ENCODE peak calls at places on chromosomes 7 and 10, in seven cellular contexts. M, S, Z, L, G, W and T are unnamed samples.
A peak's percentile ranks its signal among the peaks of the same experiment; 100 is the strongest.

GRCh38 chr7:87505122-87505521 is 29.6 kb upstream of the ABCB4 start:
- DNase-seq in M (peak; percentile 3), S (no peak), Z (no peak), L (no peak), G (no peak), W (no peak), T (no peak)

GRCh38 chr7:12570529-12571461 is at the start of gene SCIN:
- DNase-seq in M (no peak), S (no peak), Z (no peak), L (peak; percentile 46), G (no peak), W (peak; percentile 79), T (peak; percentile 87)

GRCh38 chr7:80249619-80250305 is 115.1 kb downstream of the GNAI1 start:
- DNase-seq in M (peak; percentile 29), S (no peak), Z (no peak), L (no peak), G (no peak), W (no peak), T (no peak)

GRCh38 chr10:132595850-132596249 is 58.3 kb downstream of the INPP5A start:
- DNase-seq in M (peak; percentile 39), S (no peak), Z (no peak), L (no peak), G (no peak), W (no peak), T (no peak)

GRCh38 chr10:124875596-124875995 is 66.3 kb upstream of the ZRANB1 start:
- DNase-seq in M (peak; percentile 46), S (no peak), Z (no peak), L (no peak), G (peak; percentile 87), W (no peak), T (no peak)

GRCh38 chr10:44389150-44389549 is 4.3 kb upstream of the CXCL12 start:
- DNase-seq in M (no peak), S (no peak), Z (no peak), L (no peak), G (no peak), W (peak; percentile 47), T (peak; percentile 43)

GRCh38 chr10:101244321-101245050 is 15.2 kb upstream of the LBX1 start:
- DNase-seq in M (peak; percentile 88), S (no peak), Z (no peak), L (peak; percentile 60), G (peak; percentile 26), W (no peak), T (no peak)

GRCh38 chr7:105521027-105521730 is 892 bp downstream of the PUS7 start:
- DNase-seq in M (peak; percentile 50), S (no peak), Z (no peak), L (peak; percentile 52), G (no peak), W (peak; percentile 87), T (peak; percentile 54)

GRCh38 chr10:209357-209756 is 74.1 kb downstream of the ZMYND11 start:
- DNase-seq in M (peak; percentile 37), S (no peak), Z (no peak), L (no peak), G (peak; percentile 7), W (no peak), T (no peak)

GRCh38 chr7:3065724-3066143 is 22.1 kb upstream of the CARD11 start:
- DNase-seq in M (peak; percentile 4), S (no peak), Z (no peak), L (peak; percentile 44), G (peak; percentile 59), W (peak; percentile 83), T (peak; percentile 71)

GRCh38 chr7:88200793-88201192 is 19.0 kb downstream of the SRI start:
- DNase-seq in M (no peak), S (no peak), Z (no peak), L (no peak), G (no peak), W (no peak), T (no peak)

GRCh38 chr7:14233898-14234174 is 244.4 kb upstream of the ETV1 start:
- DNase-seq in M (no peak), S (no peak), Z (no peak), L (no peak), G (no peak), W (no peak), T (no peak)

DNA sequence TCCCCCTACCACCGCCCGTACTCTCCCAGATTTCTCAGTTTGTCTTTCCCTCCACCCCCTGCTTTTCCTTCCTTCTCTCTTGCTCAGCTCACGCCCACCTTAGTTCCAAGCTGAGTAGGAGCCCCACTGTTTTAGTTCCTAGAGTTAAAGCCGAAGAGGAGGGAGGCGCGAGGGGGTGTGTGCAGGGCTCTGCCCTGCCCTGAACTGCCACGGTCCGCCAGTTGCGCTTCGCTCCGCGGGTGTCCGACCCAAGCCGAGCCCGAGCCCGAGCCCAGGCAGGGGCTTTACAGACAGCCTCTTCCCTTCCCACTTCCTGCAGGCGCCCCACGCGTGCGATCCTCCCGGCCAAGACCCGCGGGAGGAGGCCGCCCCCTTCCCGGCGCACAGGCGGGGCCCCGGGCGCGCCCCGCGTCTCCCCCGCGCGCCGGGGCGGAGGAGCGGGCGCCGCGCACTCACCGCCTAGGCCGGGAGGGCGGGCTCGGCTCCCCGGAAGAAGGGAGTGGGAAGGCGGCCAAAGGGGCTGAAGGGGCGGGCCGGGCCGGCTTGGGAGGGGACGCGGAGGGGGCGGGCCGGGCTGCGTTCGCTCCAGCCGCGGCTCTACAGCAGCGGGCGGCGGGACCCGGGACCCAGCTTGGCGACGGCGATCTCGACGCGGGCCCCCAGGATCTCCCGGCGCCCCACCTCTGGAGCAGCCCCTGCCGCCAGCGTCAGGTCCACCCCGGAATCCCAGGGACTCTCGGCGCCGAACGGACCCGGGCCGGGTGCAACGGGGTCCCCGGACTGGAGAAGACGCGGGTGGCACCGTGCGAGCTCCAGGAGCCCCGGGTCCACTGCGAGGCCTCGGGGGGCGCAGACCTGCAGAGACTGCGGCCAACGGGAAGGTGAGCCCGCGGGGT is at the start of gene EPHB6:
- DNase-seq in M (peak; percentile 15), S (no peak), Z (peak; percentile 93), L (peak; percentile 33), G (no peak), W (peak; percentile 92), T (peak; percentile 88)
- TF ChIP-seq CTCF in M (no peak), S (no peak), Z (no peak), L (no peak), G (no peak), W (no peak), T (no peak)

GRCh38 chr7:7433736-7434260 is 101.9 kb downstream of the COL28A1 start:
- DNase-seq in M (peak; percentile 11), S (no peak), Z (no peak), L (no peak), G (no peak), W (no peak), T (no peak)
- H3K27ac ChIP-seq in M (no peak overlapping the region), S (no peak overlapping the region), Z (no peak overlapping the region), L (no peak overlapping the region), G (no peak overlapping the region), W (no peak overlapping the region), T (no peak overlapping the region)

GRCh38 chr7:26151650-26151952 is 397 bp upstream of the NFE2L3 start:
- DNase-seq in M (no peak), S (no peak), Z (no peak), L (no peak), G (no peak), W (no peak), T (no peak)

GRCh38 chr7:26153246-26153822 is 1.3 kb downstream of the NFE2L3 start:
- DNase-seq in M (no peak), S (no peak), Z (no peak), L (no peak), G (no peak), W (no peak), T (peak; percentile 25)

GRCh38 chr7:26155531-26156375 is 3.8 kb downstream of the NFE2L3 start:
- DNase-seq in M (peak; percentile 67), S (no peak), Z (no peak), L (no peak), G (no peak), W (no peak), T (no peak)

GRCh38 chr7:26151953-26152781 is at the start of gene NFE2L3:
- DNase-seq in M (peak; percentile 63), S (peak; percentile 24), Z (peak; percentile 47), L (peak; percentile 64), G (peak; percentile 64), W (peak; percentile 96), T (peak; percentile 90)

DNA sequence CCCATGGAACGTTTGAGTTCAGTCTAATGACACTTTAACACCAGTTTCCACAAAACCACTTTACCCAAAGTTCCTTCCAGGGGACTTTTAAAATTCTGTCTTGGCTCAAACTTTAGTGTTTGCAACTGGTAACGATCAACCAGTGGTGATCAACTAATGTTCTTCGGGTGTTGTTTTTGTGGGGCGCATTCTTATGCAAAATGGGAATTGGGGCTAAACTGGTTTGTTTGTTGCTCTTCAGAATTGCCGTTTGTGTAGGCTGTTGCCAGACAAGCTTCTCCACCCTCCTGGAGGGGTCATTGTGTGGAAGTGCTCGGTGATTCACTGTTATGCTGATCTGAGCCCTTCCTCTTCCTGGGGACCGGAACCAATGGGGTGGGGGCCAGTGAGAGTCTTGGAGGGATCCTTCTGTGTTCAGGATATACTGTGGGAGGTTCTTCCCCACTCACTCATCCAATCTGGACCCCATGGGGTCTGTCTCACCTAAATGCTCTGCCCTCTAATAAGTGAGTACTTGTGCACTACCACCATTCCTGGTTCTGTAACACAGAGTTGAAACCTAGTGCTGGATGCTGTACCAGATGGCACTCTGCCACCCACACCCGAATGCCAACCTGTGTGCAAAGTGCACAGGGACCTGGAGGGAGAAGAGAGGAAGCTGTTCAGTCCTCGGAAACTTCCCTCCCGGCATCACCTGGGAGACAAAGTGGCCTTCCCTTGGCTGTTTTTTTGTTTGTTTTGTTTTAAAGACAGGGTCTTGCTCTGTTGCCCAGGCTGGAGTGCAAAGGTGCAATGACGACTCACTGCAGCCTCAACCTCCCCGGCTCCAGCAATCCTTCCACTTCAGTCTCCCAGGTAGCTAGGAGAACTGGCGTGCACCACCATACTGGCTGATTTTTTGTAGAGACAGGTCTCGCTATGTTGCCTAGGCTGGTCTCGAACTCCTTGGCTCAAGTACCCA is 2.1 kb downstream of the NFE2L3 start:
- DNase-seq in M (peak; percentile 68), S (no peak), Z (no peak), L (no peak), G (no peak), W (no peak), T (peak; percentile 82)
- TF ChIP-seq POLR2A in M (no peak), S (no peak), Z (no peak), L (no peak), G (no peak), W (no peak), T (peak; percentile 50)

GRCh38 chr7:95340491-95340890 is 16.2 kb upstream of the PON1 start:
- DNase-seq in M (no peak), S (no peak), Z (no peak), L (no peak), G (no peak), W (no peak), T (no peak)

GRCh38 chr7:95338832-95339231 is 14.5 kb upstream of the PON1 start:
- DNase-seq in M (no peak), S (no peak), Z (no peak), L (no peak), G (no peak), W (no peak), T (no peak)

GRCh38 chr7:95342029-95342428 is 17.7 kb upstream of the PON1 start:
- DNase-seq in M (no peak), S (no peak), Z (no peak), L (no peak), G (no peak), W (no peak), T (no peak)

DNA sequence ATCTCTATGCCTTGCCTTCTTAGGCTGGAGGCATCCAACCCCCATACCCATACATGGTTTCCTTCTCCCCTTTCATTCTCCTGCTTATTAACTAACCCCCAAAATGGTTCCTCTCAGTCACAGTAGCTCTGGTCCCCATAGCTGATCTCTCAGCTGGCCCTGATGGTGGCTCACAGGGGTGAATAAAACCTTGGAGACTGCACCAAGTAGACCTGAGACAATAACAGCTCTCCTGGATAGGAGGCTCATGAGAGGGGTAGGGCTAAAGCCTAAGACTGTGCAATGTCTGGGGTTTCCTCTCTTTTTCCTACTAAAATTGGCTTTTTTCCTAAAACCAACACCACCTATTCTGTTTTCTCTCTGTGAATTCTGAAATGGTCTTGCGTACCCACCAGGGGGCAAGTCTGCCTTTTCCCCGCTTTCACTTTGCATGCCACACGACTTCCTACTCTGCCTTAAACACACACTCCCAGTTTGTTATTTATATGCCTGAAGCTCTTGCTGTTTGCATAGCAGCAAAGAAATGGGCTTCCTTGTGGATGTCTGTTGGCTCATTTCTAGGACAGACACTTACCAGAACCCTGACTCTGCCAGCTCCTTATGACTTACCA is 18.4 kb upstream of the PON1 start:
- DNase-seq in M (no peak), S (no peak), Z (no peak), L (no peak), G (no peak), W (no peak), T (no peak)
- TF ChIP-seq CTCF in M (no peak), S (no peak), Z (no peak), L (no peak), G (no peak), W (no peak), T (no peak)